ENCODE peak calls at places on chromosomes 2 and 18, in ten cellular contexts. One of them, this sample, is unnamed.

GRCh38 chr2:153268941-153269461 is 209.6 kb downstream of the RPRM start:
- DNase-seq in K562: no peak
- DNase-seq in HepG2: no peak
- DNase-seq in stomach: no peak
- DNase-seq in ovary: no peak
- DNase-seq in A549: no peak
- DNase-seq in transverse colon: no peak
- DNase-seq in tibial nerve: no peak
- DNase-seq in suprapubic skin: no peak
- DNase-seq in H1: no peak
- DNase-seq in this sample: no peak

GRCh38 chr18:12838178-12838634 is 45.8 kb downstream of the PTPN2 start:
- DNase-seq in K562: peak
- DNase-seq in HepG2: peak
- DNase-seq in stomach: peak
- DNase-seq in ovary: peak
- DNase-seq in A549: peak
- DNase-seq in transverse colon: peak
- DNase-seq in tibial nerve: no peak
- DNase-seq in suprapubic skin: no peak
- DNase-seq in H1: no peak
- DNase-seq in this sample: no peak

GRCh38 chr2:174473796-174474195 is 13.0 kb downstream of the GPR155 start:
- DNase-seq in K562: no peak
- DNase-seq in HepG2: no peak
- DNase-seq in stomach: no peak
- DNase-seq in ovary: no peak
- DNase-seq in A549: no peak
- DNase-seq in transverse colon: no peak
- DNase-seq in tibial nerve: no peak
- DNase-seq in suprapubic skin: no peak
- DNase-seq in H1: no peak
- DNase-seq in this sample: no peak

GRCh38 chr2:99697811-99698568 is 208.2 kb upstream of the REV1 start:
- DNase-seq in K562: no peak
- DNase-seq in HepG2: no peak
- DNase-seq in stomach: no peak
- DNase-seq in ovary: peak
- DNase-seq in A549: no peak
- DNase-seq in transverse colon: no peak
- DNase-seq in tibial nerve: no peak
- DNase-seq in suprapubic skin: no peak
- DNase-seq in H1: no peak
- DNase-seq in this sample: no peak

GRCh38 chr2:55768991-55769390 is 75.3 kb upstream of the PNPT1 start:
- DNase-seq in K562: no peak
- DNase-seq in HepG2: no peak
- DNase-seq in stomach: no peak
- DNase-seq in ovary: no peak
- DNase-seq in A549: no peak
- DNase-seq in transverse colon: no peak
- DNase-seq in tibial nerve: no peak
- DNase-seq in suprapubic skin: no peak
- DNase-seq in H1: no peak
- DNase-seq in this sample: no peak

GRCh38 chr2:126887506-126887905 is 11.2 kb upstream of the TEX51 start:
- DNase-seq in K562: no peak
- DNase-seq in HepG2: no peak
- DNase-seq in stomach: no peak
- DNase-seq in ovary: no peak
- DNase-seq in A549: no peak
- DNase-seq in transverse colon: no peak
- DNase-seq in tibial nerve: no peak
- DNase-seq in suprapubic skin: peak
- DNase-seq in H1: no peak
- DNase-seq in this sample: no peak

GRCh38 chr2:232457121-232458011 is 1.4 kb downstream of the ALPI start:
- DNase-seq in K562: no peak
- DNase-seq in HepG2: no peak
- DNase-seq in stomach: no peak
- DNase-seq in ovary: peak
- DNase-seq in A549: no peak
- DNase-seq in transverse colon: no peak
- DNase-seq in tibial nerve: no peak
- DNase-seq in suprapubic skin: peak
- DNase-seq in H1: no peak
- DNase-seq in this sample: no peak

GRCh38 chr18:7955175-7955574 is 388.1 kb downstream of the PTPRM start:
- DNase-seq in K562: no peak
- DNase-seq in HepG2: no peak
- DNase-seq in stomach: no peak
- DNase-seq in ovary: no peak
- DNase-seq in A549: no peak
- DNase-seq in transverse colon: no peak
- DNase-seq in tibial nerve: no peak
- DNase-seq in suprapubic skin: no peak
- DNase-seq in H1: no peak
- DNase-seq in this sample: no peak

GRCh38 chr2:45000921-45001628 is 8.2 kb downstream of the SIX2 start:
- DNase-seq in K562: no peak
- DNase-seq in HepG2: no peak
- DNase-seq in stomach: no peak
- DNase-seq in ovary: no peak
- DNase-seq in A549: no peak
- DNase-seq in transverse colon: no peak
- DNase-seq in tibial nerve: no peak
- DNase-seq in suprapubic skin: no peak
- DNase-seq in H1: peak
- DNase-seq in this sample: no peak

GRCh38 chr2:112529751-112530150 is 12.5 kb upstream of the POLR1B start:
- DNase-seq in K562: no peak
- DNase-seq in HepG2: no peak
- DNase-seq in stomach: no peak
- DNase-seq in ovary: no peak
- DNase-seq in A549: no peak
- DNase-seq in transverse colon: no peak
- DNase-seq in tibial nerve: no peak
- DNase-seq in suprapubic skin: no peak
- DNase-seq in H1: no peak
- DNase-seq in this sample: no peak

GRCh38 chr2:54015809-54016703 is 45.3 kb upstream of the PSME4 start:
- DNase-seq in K562: no peak
- DNase-seq in HepG2: peak
- DNase-seq in stomach: no peak
- DNase-seq in ovary: no peak
- DNase-seq in A549: peak
- DNase-seq in transverse colon: no peak
- DNase-seq in tibial nerve: no peak
- DNase-seq in suprapubic skin: no peak
- DNase-seq in H1: no peak
- DNase-seq in this sample: no peak

GRCh38 chr2:95325026-95325425 is 27.9 kb downstream of the KCNIP3 start:
- DNase-seq in K562: no peak
- DNase-seq in HepG2: no peak
- DNase-seq in stomach: no peak
- DNase-seq in ovary: no peak
- DNase-seq in A549: no peak
- DNase-seq in transverse colon: no peak
- DNase-seq in tibial nerve: no peak
- DNase-seq in suprapubic skin: no peak
- DNase-seq in H1: no peak
- DNase-seq in this sample: no peak

GRCh38 chr2:95326433-95327140 is 29.4 kb downstream of the KCNIP3 start:
- DNase-seq in K562: no peak
- DNase-seq in HepG2: no peak
- DNase-seq in stomach: no peak
- DNase-seq in ovary: no peak
- DNase-seq in A549: no peak
- DNase-seq in transverse colon: no peak
- DNase-seq in tibial nerve: no peak
- DNase-seq in suprapubic skin: no peak
- DNase-seq in H1: no peak
- DNase-seq in this sample: no peak

GRCh38 chr2:95320986-95321767 is 24.0 kb downstream of the KCNIP3 start:
- DNase-seq in K562: no peak
- DNase-seq in HepG2: no peak
- DNase-seq in stomach: no peak
- DNase-seq in ovary: no peak
- DNase-seq in A549: no peak
- DNase-seq in transverse colon: no peak
- DNase-seq in tibial nerve: no peak
- DNase-seq in suprapubic skin: no peak
- DNase-seq in H1: no peak
- DNase-seq in this sample: no peak

GRCh38 chr2:95325590-95326432 is 28.7 kb downstream of the KCNIP3 start:
- DNase-seq in K562: no peak
- DNase-seq in HepG2: no peak
- DNase-seq in stomach: no peak
- DNase-seq in ovary: no peak
- DNase-seq in A549: no peak
- DNase-seq in transverse colon: no peak
- DNase-seq in tibial nerve: no peak
- DNase-seq in suprapubic skin: no peak
- DNase-seq in H1: no peak
- DNase-seq in this sample: no peak

GRCh38 chr2:95323347-95324155 is 26.4 kb downstream of the KCNIP3 start:
- DNase-seq in K562: peak
- DNase-seq in HepG2: peak
- DNase-seq in stomach: peak
- DNase-seq in ovary: no peak
- DNase-seq in A549: peak
- DNase-seq in transverse colon: peak
- DNase-seq in tibial nerve: no peak
- DNase-seq in suprapubic skin: no peak
- DNase-seq in H1: peak
- DNase-seq in this sample: no peak
- TF ChIP-seq EP300 in K562: no peak
- TF ChIP-seq EP300 in HepG2: no peak
- TF ChIP-seq EP300 in stomach: no peak
- TF ChIP-seq EP300 in ovary: no peak
- TF ChIP-seq EP300 in A549: no peak
- TF ChIP-seq EP300 in transverse colon: no peak
- TF ChIP-seq EP300 in tibial nerve: no peak
- TF ChIP-seq EP300 in suprapubic skin: no peak
- TF ChIP-seq EP300 in H1: no peak
- TF ChIP-seq EP300 in this sample: no peak

GRCh38 chr2:97739020-97739892 is 25.9 kb downstream of the ZAP70 start:
- DNase-seq in K562: no peak
- DNase-seq in HepG2: no peak
- DNase-seq in stomach: no peak
- DNase-seq in ovary: no peak
- DNase-seq in A549: no peak
- DNase-seq in transverse colon: no peak
- DNase-seq in tibial nerve: no peak
- DNase-seq in suprapubic skin: peak
- DNase-seq in H1: no peak
- DNase-seq in this sample: no peak
- TF ChIP-seq POLR2A in K562: no peak
- TF ChIP-seq POLR2A in HepG2: no peak
- TF ChIP-seq POLR2A in stomach: no peak
- TF ChIP-seq POLR2A in ovary: no peak
- TF ChIP-seq POLR2A in A549: no peak
- TF ChIP-seq POLR2A in transverse colon: no peak
- TF ChIP-seq POLR2A in tibial nerve: no peak
- TF ChIP-seq POLR2A in suprapubic skin: no peak
- TF ChIP-seq POLR2A in H1: no peak
- TF ChIP-seq POLR2A in this sample: no peak

GRCh38 chr18:22169889-22170420 is 566 bp downstream of the GATA6 start:
- DNase-seq in K562: peak
- DNase-seq in HepG2: peak
- DNase-seq in stomach: no peak
- DNase-seq in ovary: peak
- DNase-seq in A549: no peak
- DNase-seq in transverse colon: no peak
- DNase-seq in tibial nerve: no peak
- DNase-seq in suprapubic skin: no peak
- DNase-seq in H1: no peak
- DNase-seq in this sample: peak

GRCh38 chr18:22169011-22169888 is at the start of gene GATA6:
- DNase-seq in K562: peak
- DNase-seq in HepG2: peak
- DNase-seq in stomach: peak
- DNase-seq in ovary: peak
- DNase-seq in A549: peak
- DNase-seq in transverse colon: peak
- DNase-seq in tibial nerve: peak
- DNase-seq in suprapubic skin: no peak
- DNase-seq in H1: peak
- DNase-seq in this sample: no peak

GRCh38 chr18:22167091-22167470 is 2.3 kb upstream of the GATA6 start:
- DNase-seq in K562: no peak
- DNase-seq in HepG2: no peak
- DNase-seq in stomach: no peak
- DNase-seq in ovary: peak
- DNase-seq in A549: peak
- DNase-seq in transverse colon: no peak
- DNase-seq in tibial nerve: no peak
- DNase-seq in suprapubic skin: no peak
- DNase-seq in H1: no peak
- DNase-seq in this sample: no peak

GRCh38 chr18:22167471-22168151 is 1.8 kb upstream of the GATA6 start:
- DNase-seq in K562: no peak
- DNase-seq in HepG2: no peak
- DNase-seq in stomach: no peak
- DNase-seq in ovary: peak
- DNase-seq in A549: peak
- DNase-seq in transverse colon: peak
- DNase-seq in tibial nerve: no peak
- DNase-seq in suprapubic skin: no peak
- DNase-seq in H1: peak
- DNase-seq in this sample: no peak

DNA sequence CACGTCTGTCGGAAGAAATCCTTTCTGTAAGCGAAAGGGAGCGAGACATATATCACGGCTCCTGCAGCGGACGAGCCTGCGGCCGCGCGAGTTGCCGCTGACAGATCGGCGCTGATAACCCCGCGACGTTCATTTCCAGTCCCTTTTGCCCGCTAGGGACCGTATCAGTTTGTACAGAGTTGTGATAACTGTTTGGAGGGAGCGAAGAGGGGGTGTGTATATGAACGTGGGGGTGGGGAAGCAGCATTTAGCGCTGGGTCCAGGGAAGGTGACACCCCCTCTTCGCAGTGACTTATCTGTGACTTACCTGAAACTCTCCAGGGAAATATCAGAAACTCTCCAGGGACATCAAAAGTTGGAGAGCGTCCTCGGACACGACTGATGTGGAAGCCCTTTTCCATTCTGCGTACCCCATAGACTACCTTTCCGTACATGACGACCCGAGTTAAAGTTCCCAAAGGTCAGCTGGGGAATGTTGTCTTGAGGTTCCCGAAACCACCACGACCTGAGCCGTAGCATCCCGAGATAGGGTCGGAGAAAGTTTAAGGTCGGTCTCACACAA is 948 bp upstream of the GATA6 start:
- DNase-seq in K562: peak
- DNase-seq in HepG2: peak
- DNase-seq in stomach: peak
- DNase-seq in ovary: peak
- DNase-seq in A549: peak
- DNase-seq in transverse colon: peak
- DNase-seq in tibial nerve: no peak
- DNase-seq in suprapubic skin: no peak
- DNase-seq in H1: peak
- DNase-seq in this sample: no peak
- TF ChIP-seq CTCF in K562: peak
- TF ChIP-seq CTCF in HepG2: no peak
- TF ChIP-seq CTCF in stomach: no peak
- TF ChIP-seq CTCF in ovary: no peak
- TF ChIP-seq CTCF in A549: no peak
- TF ChIP-seq CTCF in transverse colon: peak
- TF ChIP-seq CTCF in tibial nerve: no peak
- TF ChIP-seq CTCF in suprapubic skin: no peak
- TF ChIP-seq CTCF in H1: no peak
- TF ChIP-seq CTCF in this sample: no peak

GRCh38 chr2:219469186-219469724 is 29.4 kb upstream of the GMPPA start:
- DNase-seq in K562: peak
- DNase-seq in HepG2: peak
- DNase-seq in stomach: no peak
- DNase-seq in ovary: no peak
- DNase-seq in A549: peak
- DNase-seq in transverse colon: no peak
- DNase-seq in tibial nerve: no peak
- DNase-seq in suprapubic skin: no peak
- DNase-seq in H1: no peak
- DNase-seq in this sample: no peak
- TF ChIP-seq EP300 in K562: no peak
- TF ChIP-seq EP300 in HepG2: no peak
- TF ChIP-seq EP300 in stomach: no peak
- TF ChIP-seq EP300 in ovary: no peak
- TF ChIP-seq EP300 in A549: no peak
- TF ChIP-seq EP300 in transverse colon: no peak
- TF ChIP-seq EP300 in tibial nerve: no peak
- TF ChIP-seq EP300 in suprapubic skin: no peak
- TF ChIP-seq EP300 in H1: no peak
- TF ChIP-seq EP300 in this sample: no peak

This sample was measured in esophagus muscularis mucosa.